ENCODE peak calls at places on chromosomes 2 and 18, in seven cellular contexts. One of them, this sample, is unnamed.

GRCh38 chr2:56266761-56267411 is 83.1 kb downstream of the CCDC85A start:
- DNase-seq in NCI-H1105: no peak
- DNase-seq in A172: no peak
- DNase-seq in cardiac fibroblast: no peak
- DNase-seq in M059J: no peak
- DNase-seq in cerebellar cortex: peak; percentile 97
- DNase-seq in stimulated activated CD4-positive, alpha-beta T cell treated with anti-CD3 and anti-CD28 coated beads, TNF-alpha, amount 100 ng/mL, for 24 hours: no peak
- DNase-seq in this sample: peak; percentile 82

GRCh38 chr2:180753809-180754761 is 226.3 kb upstream of the UBE2E3 start:
- DNase-seq in stimulated activated CD4-positive, alpha-beta T cell treated with anti-CD3 and anti-CD28 coated beads, TNF-alpha, amount 100 ng/mL, for 24 hours: no peak
- DNase-seq in NCI-H1105: no peak
- DNase-seq in M059J: peak; percentile 71
- DNase-seq in A172: peak; percentile 59
- DNase-seq in cerebellar cortex: no peak
- DNase-seq in cardiac fibroblast: peak; percentile 78
- DNase-seq in this sample: no peak

GRCh38 chr2:45871541-45871940 is 220.1 kb downstream of the PRKCE start:
- DNase-seq in stimulated activated CD4-positive, alpha-beta T cell treated with anti-CD3 and anti-CD28 coated beads, TNF-alpha, amount 100 ng/mL, for 24 hours: no peak
- DNase-seq in M059J: no peak
- DNase-seq in cerebellar cortex: no peak
- DNase-seq in cardiac fibroblast: no peak
- DNase-seq in A172: no peak
- DNase-seq in NCI-H1105: no peak
- DNase-seq in this sample: no peak

GRCh38 chr2:208192611-208193248 is 2.9 kb upstream of the C2orf80 start:
- DNase-seq in NCI-H1105: no peak
- DNase-seq in cerebellar cortex: no peak
- DNase-seq in stimulated activated CD4-positive, alpha-beta T cell treated with anti-CD3 and anti-CD28 coated beads, TNF-alpha, amount 100 ng/mL, for 24 hours: no peak
- DNase-seq in M059J: peak; percentile 58
- DNase-seq in A172: no peak
- DNase-seq in cardiac fibroblast: no peak
- DNase-seq in this sample: no peak

GRCh38 chr2:172148246-172148645 is 45.5 kb upstream of the DLX2 start:
- DNase-seq in stimulated activated CD4-positive, alpha-beta T cell treated with anti-CD3 and anti-CD28 coated beads, TNF-alpha, amount 100 ng/mL, for 24 hours: no peak
- DNase-seq in M059J: peak; percentile 83
- DNase-seq in cerebellar cortex: no peak
- DNase-seq in NCI-H1105: no peak
- DNase-seq in cardiac fibroblast: no peak
- DNase-seq in A172: no peak
- DNase-seq in this sample: no peak

GRCh38 chr2:98598781-98599428 is 9.4 kb downstream of the COA5 start:
- DNase-seq in M059J: peak; percentile 40
- DNase-seq in cerebellar cortex: no peak
- DNase-seq in stimulated activated CD4-positive, alpha-beta T cell treated with anti-CD3 and anti-CD28 coated beads, TNF-alpha, amount 100 ng/mL, for 24 hours: no peak
- DNase-seq in NCI-H1105: no peak
- DNase-seq in cardiac fibroblast: peak; percentile 84
- DNase-seq in A172: no peak
- DNase-seq in this sample: no peak

GRCh38 chr2:170966648-170967396 is 37.8 kb downstream of the GORASP2 start:
- DNase-seq in stimulated activated CD4-positive, alpha-beta T cell treated with anti-CD3 and anti-CD28 coated beads, TNF-alpha, amount 100 ng/mL, for 24 hours: no peak
- DNase-seq in NCI-H1105: no peak
- DNase-seq in A172: peak; percentile 23
- DNase-seq in cardiac fibroblast: no peak
- DNase-seq in cerebellar cortex: peak; percentile 20
- DNase-seq in M059J: peak; percentile 29
- DNase-seq in this sample: no peak

GRCh38 chr18:10304853-10305252 is 149.6 kb upstream of the APCDD1 start:
- DNase-seq in A172: no peak
- DNase-seq in NCI-H1105: no peak
- DNase-seq in cardiac fibroblast: peak; percentile 88
- DNase-seq in stimulated activated CD4-positive, alpha-beta T cell treated with anti-CD3 and anti-CD28 coated beads, TNF-alpha, amount 100 ng/mL, for 24 hours: no peak
- DNase-seq in M059J: peak; percentile 46
- DNase-seq in cerebellar cortex: no peak
- DNase-seq in this sample: no peak

GRCh38 chr2:132902626-132903025 is 232.6 kb upstream of the LYPD1 start:
- DNase-seq in A172: no peak
- DNase-seq in stimulated activated CD4-positive, alpha-beta T cell treated with anti-CD3 and anti-CD28 coated beads, TNF-alpha, amount 100 ng/mL, for 24 hours: no peak
- DNase-seq in cardiac fibroblast: no peak
- DNase-seq in M059J: peak; percentile 10
- DNase-seq in cerebellar cortex: no peak
- DNase-seq in NCI-H1105: no peak
- DNase-seq in this sample: no peak

GRCh38 chr2:6352906-6353515 is 512.7 kb downstream of the CMPK2 start:
- DNase-seq in stimulated activated CD4-positive, alpha-beta T cell treated with anti-CD3 and anti-CD28 coated beads, TNF-alpha, amount 100 ng/mL, for 24 hours: no peak
- DNase-seq in cerebellar cortex: no peak
- DNase-seq in NCI-H1105: peak; percentile 6
- DNase-seq in A172: peak; percentile 59
- DNase-seq in M059J: no peak
- DNase-seq in cardiac fibroblast: no peak
- DNase-seq in this sample: no peak

GRCh38 chr2:75592028-75592427 is 31.3 kb upstream of the EVA1A start:
- DNase-seq in cerebellar cortex: no peak
- DNase-seq in NCI-H1105: no peak
- DNase-seq in A172: peak; percentile 97
- DNase-seq in M059J: peak; percentile 99
- DNase-seq in cardiac fibroblast: peak; percentile 80
- DNase-seq in stimulated activated CD4-positive, alpha-beta T cell treated with anti-CD3 and anti-CD28 coated beads, TNF-alpha, amount 100 ng/mL, for 24 hours: no peak
- DNase-seq in this sample: no peak

GRCh38 chr2:116513991-116514390 is 1300.5 kb upstream of the DDX18 start:
- DNase-seq in M059J: no peak
- DNase-seq in A172: no peak
- DNase-seq in cerebellar cortex: no peak
- DNase-seq in stimulated activated CD4-positive, alpha-beta T cell treated with anti-CD3 and anti-CD28 coated beads, TNF-alpha, amount 100 ng/mL, for 24 hours: no peak
- DNase-seq in NCI-H1105: peak; percentile 34
- DNase-seq in cardiac fibroblast: no peak
- DNase-seq in this sample: no peak

GRCh38 chr18:11464129-11464528 is 145.3 kb upstream of the SLC35G4 start:
- DNase-seq in stimulated activated CD4-positive, alpha-beta T cell treated with anti-CD3 and anti-CD28 coated beads, TNF-alpha, amount 100 ng/mL, for 24 hours: no peak
- DNase-seq in cardiac fibroblast: no peak
- DNase-seq in A172: no peak
- DNase-seq in M059J: no peak
- DNase-seq in NCI-H1105: no peak
- DNase-seq in cerebellar cortex: no peak
- DNase-seq in this sample: no peak

GRCh38 chr2:3434654-3435053 is 55.2 kb downstream of the TRAPPC12 start:
- DNase-seq in A172: no peak
- DNase-seq in cerebellar cortex: peak; percentile 94
- DNase-seq in NCI-H1105: no peak
- DNase-seq in cardiac fibroblast: no peak
- DNase-seq in M059J: no peak
- DNase-seq in stimulated activated CD4-positive, alpha-beta T cell treated with anti-CD3 and anti-CD28 coated beads, TNF-alpha, amount 100 ng/mL, for 24 hours: no peak
- DNase-seq in this sample: peak; percentile 83

GRCh38 chr18:51941999-51942398 is 398.0 kb upstream of the DCC start:
- DNase-seq in stimulated activated CD4-positive, alpha-beta T cell treated with anti-CD3 and anti-CD28 coated beads, TNF-alpha, amount 100 ng/mL, for 24 hours: no peak
- DNase-seq in cardiac fibroblast: no peak
- DNase-seq in NCI-H1105: no peak
- DNase-seq in A172: no peak
- DNase-seq in M059J: no peak
- DNase-seq in cerebellar cortex: no peak
- DNase-seq in this sample: no peak

GRCh38 chr18:24600076-24600654 is 139.7 kb downstream of the HRH4 start:
- DNase-seq in NCI-H1105: peak; percentile 63
- DNase-seq in cerebellar cortex: peak; percentile 94
- DNase-seq in cardiac fibroblast: peak; percentile 71
- DNase-seq in stimulated activated CD4-positive, alpha-beta T cell treated with anti-CD3 and anti-CD28 coated beads, TNF-alpha, amount 100 ng/mL, for 24 hours: no peak
- DNase-seq in M059J: peak; percentile 71
- DNase-seq in A172: peak; percentile 60
- DNase-seq in this sample: peak; percentile 69

GRCh38 chr18:6069539-6069938 is 174.2 kb upstream of the TMEM200C start:
- DNase-seq in NCI-H1105: no peak
- DNase-seq in A172: no peak
- DNase-seq in cardiac fibroblast: no peak
- DNase-seq in cerebellar cortex: no peak
- DNase-seq in stimulated activated CD4-positive, alpha-beta T cell treated with anti-CD3 and anti-CD28 coated beads, TNF-alpha, amount 100 ng/mL, for 24 hours: no peak
- DNase-seq in M059J: peak; percentile 65
- DNase-seq in this sample: no peak

GRCh38 chr18:7749510-7749981 is 182.4 kb downstream of the PTPRM start:
- DNase-seq in A172: no peak
- DNase-seq in stimulated activated CD4-positive, alpha-beta T cell treated with anti-CD3 and anti-CD28 coated beads, TNF-alpha, amount 100 ng/mL, for 24 hours: no peak
- DNase-seq in cardiac fibroblast: peak; percentile 22
- DNase-seq in cerebellar cortex: no peak
- DNase-seq in NCI-H1105: no peak
- DNase-seq in M059J: no peak
- DNase-seq in this sample: no peak

GRCh38 chr2:81266106-81266505 is 961.6 kb upstream of the LRRTM1 start:
- DNase-seq in M059J: no peak
- DNase-seq in cardiac fibroblast: no peak
- DNase-seq in cerebellar cortex: no peak
- DNase-seq in A172: peak; percentile 35
- DNase-seq in stimulated activated CD4-positive, alpha-beta T cell treated with anti-CD3 and anti-CD28 coated beads, TNF-alpha, amount 100 ng/mL, for 24 hours: no peak
- DNase-seq in NCI-H1105: no peak
- DNase-seq in this sample: no peak

GRCh38 chr2:161556440-161556839 is 67.8 kb upstream of the SLC4A10 start:
- DNase-seq in A172: no peak
- DNase-seq in cardiac fibroblast: peak; percentile 6
- DNase-seq in cerebellar cortex: no peak
- DNase-seq in NCI-H1105: no peak
- DNase-seq in M059J: no peak
- DNase-seq in stimulated activated CD4-positive, alpha-beta T cell treated with anti-CD3 and anti-CD28 coated beads, TNF-alpha, amount 100 ng/mL, for 24 hours: no peak
- DNase-seq in this sample: no peak

GRCh38 chr2:15278296-15278695 is 282.8 kb downstream of the NBAS start:
- DNase-seq in NCI-H1105: no peak
- DNase-seq in M059J: no peak
- DNase-seq in A172: no peak
- DNase-seq in cardiac fibroblast: no peak
- DNase-seq in cerebellar cortex: no peak
- DNase-seq in stimulated activated CD4-positive, alpha-beta T cell treated with anti-CD3 and anti-CD28 coated beads, TNF-alpha, amount 100 ng/mL, for 24 hours: no peak
- DNase-seq in this sample: no peak